ENCODE peak calls at places on chromosomes 16 and 17, in nine cellular contexts. E is activated gamma-delta T cell; C is tibial nerve; J is fibroblast of the conjunctiva; F is stimulated activated CD8-positive, alpha-beta memory T cell treated with anti-CD3 and anti-CD28 coated beads, Interleukin-4, amount 100 ng/mL, for 24 hours; Z is non-pigmented ciliary epithelial cell; G is RWPE1; N is HuH-7; T is NCI-H2081. M is an unnamed sample.

GRCh38 chr16:69613283-69614154 is 47.8 kb downstream of the NFAT5 start:
- DNase-seq in E (no peak), C (no peak), J (no peak), F (no peak), Z (no peak), G (peak; percentile 73), N (peak; percentile 58), T (no peak), M (no peak)

GRCh38 chr16:82694239-82694874 is 67.6 kb downstream of the CDH13 start:
- DNase-seq in E (no peak), C (no peak), J (no peak), F (no peak), Z (peak; percentile 35), G (peak; percentile 26), N (no peak), T (no peak), M (no peak)

GRCh38 chr16:48353565-48354163 is 31.5 kb downstream of the SIAH1 start:
- DNase-seq in E (no peak), C (peak; percentile 64), J (peak; percentile 67), F (peak; percentile 22), Z (peak; percentile 32), G (peak; percentile 78), N (peak; percentile 62), T (peak; percentile 43), M (peak; percentile 70)

GRCh38 chr16:64975821-64976220 is 146.0 kb downstream of the CDH11 start:
- DNase-seq in E (no peak), C (no peak), J (no peak), F (no peak), Z (no peak), G (no peak), N (no peak), T (no peak), M (no peak)

GRCh38 chr17:17416007-17416399 is 60.8 kb upstream of the MED9 start:
- DNase-seq in E (no peak), C (no peak), J (peak; percentile 57), F (no peak), Z (no peak), G (peak; percentile 79), N (peak; percentile 52), T (peak; percentile 59), M (peak; percentile 24)

GRCh38 chr16:67842509-67843342 is 606 bp downstream of the THAP11 start:
- DNase-seq in E (peak; percentile 54), C (no peak), J (peak; percentile 17), F (peak; percentile 33), Z (no peak), G (peak; percentile 38), N (peak; percentile 77), T (no peak), M (peak; percentile 71)

GRCh38 chr16:2856061-2856670 is 1.8 kb downstream of the PRSS22 start:
- DNase-seq in E (no peak), C (no peak), J (no peak), F (no peak), Z (no peak), G (peak; percentile 64), N (no peak), T (no peak), M (no peak)

GRCh38 chr17:2700031-2700490 is 11.5 kb downstream of the CLUH start:
- DNase-seq in E (no peak), C (no peak), J (no peak), F (no peak), Z (no peak), G (no peak), N (no peak), T (no peak), M (no peak)

GRCh38 chr17:9139695-9140094 is 118.4 kb downstream of the NTN1 start:
- DNase-seq in E (no peak), C (no peak), J (no peak), F (no peak), Z (no peak), G (no peak), N (no peak), T (no peak), M (no peak)

GRCh38 chr17:73122953-73123605 is 30.6 kb upstream of the SLC39A11 start:
- DNase-seq in E (no peak), C (no peak), J (no peak), F (no peak), Z (no peak), G (no peak), N (no peak), T (no peak), M (no peak)

GRCh38 chr17:28549274-28550132 is 2.9 kb downstream of the UNC119 start:
- DNase-seq in E (no peak), C (no peak), J (no peak), F (no peak), Z (no peak), G (no peak), N (no peak), T (no peak), M (peak; percentile 79)

GRCh38 chr17:19733953-19734526 is 14.1 kb downstream of the ALDH3A1 start:
- DNase-seq in E (no peak), C (no peak), J (no peak), F (no peak), Z (no peak), G (no peak), N (peak; percentile 89), T (no peak), M (no peak)

GRCh38 chr17:78710607-78711006 is 71.5 kb downstream of the CYTH1 start:
- DNase-seq in E (no peak), C (no peak), J (no peak), F (no peak), Z (no peak), G (no peak), N (no peak), T (no peak), M (no peak)

GRCh38 chr17:4786111-4786491 is at the start of gene VMO1:
- DNase-seq in E (no peak), C (no peak), J (no peak), F (no peak), Z (no peak), G (no peak), N (no peak), T (no peak), M (no peak)

GRCh38 chr16:2841606-2842339 is 11.7 kb downstream of the ZG16B start:
- DNase-seq in E (no peak), C (no peak), J (no peak), F (no peak), Z (no peak), G (no peak), N (no peak), T (no peak), M (no peak)

GRCh38 chr17:48571024-48571818 is 6.9 kb downstream of the HOXB4 start:
- DNase-seq in E (no peak), C (no peak), J (no peak), F (no peak), Z (no peak), G (no peak), N (no peak), T (no peak), M (no peak)

GRCh38 chr16:1930338-1930720 is 12.1 kb upstream of the HS3ST6 start:
- DNase-seq in E (no peak), C (no peak), J (no peak), F (no peak), Z (no peak), G (no peak), N (no peak), T (no peak), M (no peak)

GRCh38 chr16:57138281-57138935 is 46.0 kb downstream of the CPNE2 start:
- DNase-seq in E (no peak), C (no peak), J (no peak), F (no peak), Z (no peak), G (no peak), N (no peak), T (no peak), M (no peak)

GRCh38 chr17:79081571-79082276 is 7.1 kb downstream of the ENGASE start:
- DNase-seq in E (no peak), C (no peak), J (no peak), F (no peak), Z (no peak), G (no peak), N (no peak), T (no peak), M (no peak)

GRCh38 chr16:79372504-79373184 is 227.9 kb downstream of the MAF start:
- DNase-seq in E (no peak), C (peak; percentile 8), J (no peak), F (peak; percentile 26), Z (peak; percentile 42), G (peak; percentile 84), N (no peak), T (no peak), M (no peak)

GRCh38 chr17:60106377-60107059 is 27.8 kb upstream of the HEATR6 start:
- DNase-seq in E (no peak), C (no peak), J (no peak), F (no peak), Z (no peak), G (no peak), N (no peak), T (no peak), M (no peak)

GRCh38 chr17:39114744-39115534 is 36.5 kb downstream of the PLXDC1 start:
- DNase-seq in E (no peak), C (no peak), J (peak; percentile 8), F (no peak), Z (no peak), G (no peak), N (no peak), T (no peak), M (no peak)

GRCh38 chr17:42122371-42123303 is at the start of gene HSPB9:
- DNase-seq in E (no peak), C (no peak), J (no peak), F (no peak), Z (no peak), G (no peak), N (no peak), T (no peak), M (no peak)

GRCh38 chr16:22417019-22417418 is 42.6 kb upstream of the CDR2 start:
- DNase-seq in E (no peak), C (no peak), J (no peak), F (no peak), Z (no peak), G (no peak), N (no peak), T (no peak), M (no peak)

GRCh38 chr17:27810902-27811557 is 10.7 kb upstream of the NOS2 start:
- DNase-seq in E (no peak), C (no peak), J (no peak), F (no peak), Z (no peak), G (no peak), N (no peak), T (no peak), M (no peak)

GRCh38 chr16:14553447-14553846 is 76.6 kb downstream of the PARN start:
- DNase-seq in E (no peak), C (no peak), J (no peak), F (no peak), Z (no peak), G (no peak), N (no peak), T (no peak), M (no peak)

GRCh38 chr17:7114241-7114874 is at the start of gene ASGR2:
- DNase-seq in E (no peak), C (no peak), J (no peak), F (no peak), Z (no peak), G (no peak), N (peak; percentile 83), T (no peak), M (no peak)

GRCh38 chr17:72119963-72120877 is 600 bp upstream of the SOX9 start:
- DNase-seq in E (no peak), C (peak; percentile 23), J (no peak), F (no peak), Z (no peak), G (peak; percentile 63), N (peak; percentile 58), T (no peak), M (no peak)

GRCh38 chr16:57255686-57256415 is 10.8 kb downstream of the ARL2BP start:
- DNase-seq in E (no peak), C (no peak), J (no peak), F (no peak), Z (no peak), G (peak; percentile 47), N (no peak), T (no peak), M (no peak)

M was measured in central memory CD4-positive, alpha-beta T cell.